ENCODE peak calls at places on chromosomes 12 and 14, in seven cellular contexts. M is psoas muscle; N is neural progenitor cell; R is PC-9; K is transverse colon; X is heart left ventricle; Y is CD8-positive, alpha-beta memory T cell. T is an unnamed sample. For H3K27me3, the result is how much of the 10 kb centered on the place peaks cover.

GRCh38 chr14:69863083-69863482 is 16.1 kb upstream of the SMOC1 start:
- DNase-seq in N (no peak), Y (no peak), R (no peak), X (no peak), M (no peak), K (no peak), T (no peak)

GRCh38 chr12:87801860-87802720 is 227.1 kb downstream of the C12orf50 start:
- DNase-seq in Y (no peak), R (no peak), N (no peak), X (no peak), M (no peak), K (no peak), T (no peak)

GRCh38 chr14:64880382-64881121 is 845 bp upstream of the SPTB start:
- DNase-seq in Y (peak), K (peak), R (peak), N (peak), X (peak), M (peak), T (peak)

GRCh38 chr12:29159690-29160089 is 10.6 kb downstream of the FAR2 start:
- DNase-seq in R (no peak), Y (no peak), M (no peak), K (no peak), X (no peak), N (no peak), T (no peak)

GRCh38 chr12:104682790-104683279 is 226.1 kb downstream of the CHST11 start:
- DNase-seq in X (no peak), Y (peak), N (no peak), M (no peak), K (no peak), R (no peak), T (peak)

GRCh38 chr14:88270781-88271180 is 52.3 kb downstream of the KCNK10 start:
- DNase-seq in N (no peak), K (peak), Y (no peak), X (no peak), M (no peak), R (no peak), T (no peak)

GRCh38 chr14:36271939-36272907 is 48.2 kb downstream of the MBIP start:
- DNase-seq in K (peak), Y (no peak), N (no peak), X (peak), R (no peak), M (no peak), T (no peak)

GRCh38 chr12:118371354-118372282 is 1.1 kb downstream of the TAOK3 start:
- DNase-seq in R (peak), N (peak), M (peak), Y (no peak), K (peak), X (peak), T (peak)

GRCh38 chr12:113120670-113121370 is 14.7 kb downstream of the RASAL1 start:
- DNase-seq in K (no peak), M (no peak), X (no peak), R (no peak), N (no peak), Y (no peak), T (no peak)

GRCh38 chr12:110657747-110658146 is 31.2 kb downstream of the HVCN1 start:
- DNase-seq in R (no peak), M (no peak), N (no peak), X (no peak), Y (no peak), K (no peak), T (no peak)

GRCh38 chr12:124295431-124296058 is 652 bp downstream of the RFLNA start:
- DNase-seq in N (peak), K (no peak), X (no peak), Y (no peak), R (no peak), M (peak), T (no peak)

GRCh38 chr12:128969480-128970055 is 116.3 kb downstream of the GLT1D1 start:
- DNase-seq in Y (no peak), K (peak), M (no peak), X (no peak), N (peak), R (peak), T (no peak)

DNA sequence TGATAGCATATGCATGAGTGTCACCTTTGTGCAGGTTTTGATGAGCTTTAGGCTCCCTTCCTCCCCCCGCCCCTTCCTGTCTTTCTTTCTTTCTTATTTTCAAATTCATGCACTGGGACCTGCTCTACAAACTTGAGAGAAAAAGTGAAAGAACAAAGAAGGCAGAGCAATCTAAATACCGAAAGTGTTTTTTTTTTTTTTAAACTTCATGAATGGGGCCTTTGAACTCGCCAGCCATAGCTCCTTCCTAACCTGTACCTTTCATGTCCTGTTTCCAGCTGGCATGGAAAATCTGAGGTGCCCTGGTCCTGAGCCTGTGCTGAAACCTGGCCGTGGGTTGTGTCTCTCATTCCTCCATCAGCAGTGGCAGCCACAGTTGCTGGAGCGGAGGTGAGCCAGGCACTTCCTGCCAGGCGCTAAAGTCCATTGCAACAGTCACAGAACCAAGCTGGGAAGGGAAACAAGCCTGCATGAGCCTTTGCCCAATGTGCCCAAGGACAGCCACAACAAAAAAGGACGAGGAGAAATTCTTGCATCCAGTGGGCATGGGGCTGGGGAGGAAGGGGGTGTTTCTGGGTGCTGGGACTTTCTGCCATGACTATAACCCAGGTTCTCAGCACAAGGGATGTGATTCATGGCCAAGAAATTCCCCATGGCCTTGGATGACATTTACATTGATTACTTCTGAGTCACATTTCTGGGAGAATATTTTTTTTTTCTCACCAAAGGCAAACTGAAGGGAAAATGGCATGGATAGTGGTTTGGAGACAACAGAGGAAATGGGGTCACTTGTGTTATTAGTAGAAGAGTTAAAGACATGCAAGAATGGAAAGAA is 102.7 kb downstream of the TMEM30B start:
- DNase-seq in Y (no peak), X (no peak), R (peak), K (no peak), M (no peak), N (no peak), T (peak)
- H3K27ac ChIP-seq in Y (no peak), X (no peak), R (peak), K (no peak), M (peak), N (no peak), T (no peak)

GRCh38 chr12:132367852-132368251 is 38.5 kb upstream of the GALNT9 start:
- DNase-seq in R (no peak), X (peak), Y (no peak), K (no peak), N (no peak), M (no peak), T (no peak)
- H3K27me3 ChIP-seq in R (half or more), X (under half), Y (under half), K (under half), N (half or more), M (under half), T (under half)

GRCh38 chr12:49543221-49543913 is 4.5 kb downstream of the KCNH3 start:
- DNase-seq in X (no peak), Y (no peak), M (no peak), K (no peak), N (no peak), R (no peak), T (no peak)
- H3K27ac ChIP-seq in X (no peak), Y (no peak), M (no peak), K (no peak), N (no peak), R (no peak), T (no peak)

DNA sequence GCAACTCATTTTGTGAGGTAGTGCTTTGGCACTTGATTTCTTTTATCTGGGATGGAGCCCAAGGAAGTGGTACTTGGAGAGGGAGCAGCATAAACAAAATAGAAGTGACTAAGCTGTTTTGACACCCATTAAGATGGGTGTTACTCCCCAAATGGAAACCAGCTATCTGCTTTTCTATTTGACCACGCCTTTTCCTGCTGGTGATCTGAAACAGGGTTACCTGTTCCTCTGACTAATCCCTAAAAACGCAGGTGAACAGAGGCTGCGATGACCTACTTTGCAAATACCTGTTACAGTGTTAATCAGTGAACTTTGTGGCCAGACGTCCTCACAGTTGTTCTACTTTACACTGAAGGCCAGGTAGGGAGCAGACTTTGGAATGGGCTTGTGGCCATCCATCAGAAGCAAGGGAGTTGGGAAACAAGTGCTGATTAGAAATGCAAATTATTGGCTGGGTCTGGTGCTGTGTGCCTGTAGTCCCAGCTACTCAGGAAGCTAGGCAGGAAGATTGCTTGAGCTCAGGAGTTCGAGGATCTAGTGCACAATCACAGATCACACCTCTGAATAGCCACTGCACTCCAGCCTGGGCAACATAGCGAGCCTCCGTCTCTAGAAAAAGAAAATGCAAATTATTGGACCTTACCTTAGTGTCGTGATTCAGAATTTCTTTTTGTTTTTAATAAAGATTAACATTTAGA is 58.3 kb upstream of the HECTD1 start:
- DNase-seq in Y (no peak), R (peak), M (no peak), K (no peak), X (no peak), N (no peak), T (no peak)
- H3K27me3 ChIP-seq in Y (under half), R (under half), M (under half), K (under half), X (under half), N (under half), T (under half)

GRCh38 chr12:41521872-41522379 is 333.8 kb downstream of the PDZRN4 start:
- DNase-seq in K (no peak), X (no peak), M (no peak), R (no peak), Y (no peak), N (no peak), T (no peak)
- H3K27ac ChIP-seq in K (no peak), X (no peak), M (peak), R (no peak), Y (no peak), N (no peak), T (no peak)

DNA sequence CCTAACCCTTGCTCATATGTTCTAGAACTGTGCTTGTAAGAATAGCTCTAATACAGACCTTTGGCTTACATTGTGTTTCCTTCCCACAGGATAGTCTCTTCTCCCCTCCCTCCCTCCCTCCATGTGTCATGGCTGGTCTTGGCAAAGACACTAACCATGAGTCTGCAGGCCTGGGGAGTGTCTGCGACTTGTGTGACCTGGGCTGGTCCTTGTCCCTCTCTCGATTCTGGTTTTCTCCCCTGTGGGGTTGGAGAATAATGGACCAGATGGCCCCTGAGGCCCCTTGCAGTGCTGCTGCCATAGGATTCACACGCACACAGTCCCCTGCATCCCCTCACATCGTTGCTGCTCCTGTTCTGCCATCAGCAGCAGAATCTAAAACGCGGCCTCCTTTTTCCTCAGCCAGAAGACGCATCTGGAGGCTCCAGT is 30.3 kb downstream of the DEGS2 start:
- DNase-seq in K (no peak), R (no peak), N (no peak), M (no peak), X (no peak), Y (no peak), T (no peak)
- H3K27me3 ChIP-seq in K (under half), R (under half), N (under half), M (under half), X (under half), Y (under half), T (under half)

GRCh38 chr14:102210421-102211042 is 70.8 kb downstream of the WDR20 start:
- DNase-seq in Y (no peak), N (no peak), M (no peak), K (no peak), X (no peak), R (no peak), T (no peak)
- H3K27ac ChIP-seq in Y (no peak), N (no peak), M (no peak), K (no peak), X (no peak), R (no peak), T (no peak)

DNA sequence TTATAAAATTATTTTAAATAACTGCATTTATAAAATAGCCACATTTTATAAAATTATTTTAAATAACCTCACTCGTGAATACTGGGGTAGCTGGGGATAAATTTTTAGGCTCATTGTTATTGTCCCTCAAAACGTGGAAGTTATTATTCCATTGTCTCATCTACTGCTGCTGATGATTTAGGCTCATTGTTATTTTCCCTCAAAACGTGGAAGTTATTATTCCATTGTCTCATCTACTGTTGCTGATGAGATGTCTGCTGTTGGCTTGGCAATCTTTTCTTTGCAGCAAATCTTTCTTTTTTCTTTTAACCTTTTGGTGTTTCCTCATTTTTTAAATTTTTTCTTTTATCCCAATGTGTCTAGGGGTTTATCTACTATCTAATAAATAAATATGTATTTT is 182.6 kb upstream of the PZP start:
- DNase-seq in Y (no peak), R (no peak), N (no peak), X (no peak), M (no peak), K (no peak), T (no peak)
- H3K27me3 ChIP-seq in Y (under half), R (under half), N (under half), X (under half), M (under half), K (under half), T (under half)

DNA sequence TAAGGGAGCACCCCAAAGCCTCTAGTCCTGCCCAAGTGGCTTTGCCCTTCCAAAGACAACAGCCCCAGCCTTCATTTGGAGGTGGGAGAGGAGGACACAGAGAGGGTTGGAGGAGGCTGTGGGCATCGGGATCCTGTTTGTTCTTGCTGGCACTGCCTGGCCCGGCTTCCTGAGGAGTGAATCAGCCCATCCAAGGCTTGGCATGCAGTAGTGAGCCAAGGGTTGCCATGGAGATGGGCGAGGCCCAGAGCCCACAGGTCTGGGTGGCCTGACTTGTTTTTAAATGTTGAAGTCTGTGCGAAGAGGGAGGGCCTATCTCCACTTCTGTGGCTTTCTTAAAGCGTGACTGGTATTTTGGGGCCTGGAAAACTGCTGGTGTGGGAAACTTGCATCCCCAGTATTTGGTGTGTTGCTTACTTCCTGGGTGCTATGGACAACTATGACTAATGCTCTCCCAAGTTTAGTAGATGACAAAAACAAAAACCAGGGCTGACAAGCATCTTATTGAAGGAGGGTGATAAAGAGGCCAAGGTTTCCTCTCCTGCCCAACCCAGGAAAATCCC is 15.8 kb downstream of the CD9 start:
- DNase-seq in Y (no peak), R (peak), X (no peak), M (peak), N (no peak), K (peak), T (no peak)
- H3K27ac ChIP-seq in Y (no peak), R (peak), X (peak), M (peak), N (no peak), K (peak), T (no peak)